ENCODE peak calls at places on chromosomes 11 and 22, in seven cellular contexts. One of them, this sample, is unnamed.

GRCh38 chr11:90500922-90501568 is 278.2 kb upstream of the CHORDC1 start:
- DNase-seq in astrocyte: no peak
- DNase-seq in right atrium auricular region: no peak
- DNase-seq in naive thymus-derived CD4-positive, alpha-beta T cell: no peak
- DNase-seq in prostate gland: no peak
- DNase-seq in CD8-positive, alpha-beta T cell: no peak
- DNase-seq in adipocyte: no peak
- DNase-seq in this sample: no peak

GRCh38 chr11:45665206-45665932 is at the start of gene CHST1:
- DNase-seq in CD8-positive, alpha-beta T cell: no peak
- DNase-seq in right atrium auricular region: no peak
- DNase-seq in adipocyte: peak; percentile 66
- DNase-seq in naive thymus-derived CD4-positive, alpha-beta T cell: peak; percentile 28
- DNase-seq in prostate gland: peak; percentile 21
- DNase-seq in astrocyte: peak; percentile 2
- DNase-seq in this sample: peak; percentile 76

GRCh38 chr11:456533-456932 is 6.5 kb downstream of the PTDSS2 start:
- DNase-seq in right atrium auricular region: no peak
- DNase-seq in CD8-positive, alpha-beta T cell: no peak
- DNase-seq in prostate gland: no peak
- DNase-seq in naive thymus-derived CD4-positive, alpha-beta T cell: no peak
- DNase-seq in astrocyte: no peak
- DNase-seq in adipocyte: no peak
- DNase-seq in this sample: no peak

GRCh38 chr11:68313574-68314202 is 1.3 kb downstream of the LRP5 start:
- DNase-seq in prostate gland: no peak
- DNase-seq in naive thymus-derived CD4-positive, alpha-beta T cell: no peak
- DNase-seq in astrocyte: no peak
- DNase-seq in right atrium auricular region: no peak
- DNase-seq in CD8-positive, alpha-beta T cell: no peak
- DNase-seq in adipocyte: peak; percentile 65
- DNase-seq in this sample: peak; percentile 49

GRCh38 chr22:22740560-22741276 is 96.3 kb downstream of the GGTLC2 start:
- DNase-seq in astrocyte: no peak
- DNase-seq in prostate gland: no peak
- DNase-seq in CD8-positive, alpha-beta T cell: no peak
- DNase-seq in adipocyte: no peak
- DNase-seq in naive thymus-derived CD4-positive, alpha-beta T cell: no peak
- DNase-seq in right atrium auricular region: no peak
- DNase-seq in this sample: no peak

GRCh38 chr11:101127699-101128570 is 1.7 kb downstream of the PGR start:
- DNase-seq in naive thymus-derived CD4-positive, alpha-beta T cell: peak; percentile 19
- DNase-seq in adipocyte: peak; percentile 9
- DNase-seq in right atrium auricular region: peak; percentile 60
- DNase-seq in prostate gland: no peak
- DNase-seq in CD8-positive, alpha-beta T cell: no peak
- DNase-seq in astrocyte: no peak
- DNase-seq in this sample: peak; percentile 27

GRCh38 chr11:19079643-19080440 is 19.3 kb upstream of the MRGPRX2 start:
- DNase-seq in CD8-positive, alpha-beta T cell: no peak
- DNase-seq in naive thymus-derived CD4-positive, alpha-beta T cell: no peak
- DNase-seq in adipocyte: peak; percentile 73
- DNase-seq in astrocyte: peak; percentile 94
- DNase-seq in right atrium auricular region: no peak
- DNase-seq in prostate gland: peak; percentile 77
- DNase-seq in this sample: no peak

GRCh38 chr22:26589367-26589844 is 526 bp downstream of the TPST2 start:
- DNase-seq in CD8-positive, alpha-beta T cell: no peak
- DNase-seq in prostate gland: no peak
- DNase-seq in astrocyte: no peak
- DNase-seq in adipocyte: peak; percentile 37
- DNase-seq in right atrium auricular region: no peak
- DNase-seq in naive thymus-derived CD4-positive, alpha-beta T cell: peak; percentile 50
- DNase-seq in this sample: peak; percentile 24

GRCh38 chr11:106088896-106089295 is 11.4 kb downstream of the AASDHPPT start:
- DNase-seq in CD8-positive, alpha-beta T cell: no peak
- DNase-seq in adipocyte: no peak
- DNase-seq in right atrium auricular region: no peak
- DNase-seq in astrocyte: peak; percentile 82
- DNase-seq in naive thymus-derived CD4-positive, alpha-beta T cell: no peak
- DNase-seq in prostate gland: no peak
- DNase-seq in this sample: no peak

GRCh38 chr11:106087815-106088435 is 10.5 kb downstream of the AASDHPPT start:
- DNase-seq in naive thymus-derived CD4-positive, alpha-beta T cell: peak; percentile 25
- DNase-seq in right atrium auricular region: peak; percentile 70
- DNase-seq in astrocyte: peak; percentile 23
- DNase-seq in CD8-positive, alpha-beta T cell: no peak
- DNase-seq in adipocyte: peak; percentile 82
- DNase-seq in prostate gland: peak; percentile 45
- DNase-seq in this sample: peak; percentile 57

GRCh38 chr11:106091480-106092123 is 14.1 kb downstream of the AASDHPPT start:
- DNase-seq in prostate gland: no peak
- DNase-seq in adipocyte: peak; percentile 85
- DNase-seq in naive thymus-derived CD4-positive, alpha-beta T cell: no peak
- DNase-seq in CD8-positive, alpha-beta T cell: no peak
- DNase-seq in astrocyte: peak; percentile 86
- DNase-seq in right atrium auricular region: no peak
- DNase-seq in this sample: no peak

GRCh38 chr11:106086850-106087249 is 9.4 kb downstream of the AASDHPPT start:
- DNase-seq in CD8-positive, alpha-beta T cell: no peak
- DNase-seq in astrocyte: no peak
- DNase-seq in prostate gland: no peak
- DNase-seq in naive thymus-derived CD4-positive, alpha-beta T cell: no peak
- DNase-seq in right atrium auricular region: no peak
- DNase-seq in adipocyte: peak; percentile 10
- DNase-seq in this sample: no peak

DNA sequence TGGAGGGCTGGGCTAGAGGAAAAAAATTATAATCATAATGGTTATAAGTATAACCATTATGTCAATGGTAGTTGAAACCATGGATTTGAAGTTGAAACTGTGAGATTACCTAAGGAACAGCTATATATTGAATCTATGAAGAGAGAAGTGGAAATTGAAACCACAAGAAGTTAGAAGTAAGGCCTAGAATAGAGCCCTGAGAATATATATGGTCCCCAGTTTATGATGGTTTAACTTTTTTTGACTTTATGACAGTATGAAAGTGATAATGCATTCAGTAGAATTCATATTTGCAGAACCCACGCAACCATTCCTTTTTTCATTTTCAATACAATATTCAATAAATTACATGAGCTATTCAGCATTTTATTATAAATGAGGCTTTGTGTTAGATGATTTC is 15.0 kb downstream of the AASDHPPT start:
- DNase-seq in right atrium auricular region: no peak
- DNase-seq in CD8-positive, alpha-beta T cell: no peak
- DNase-seq in adipocyte: no peak
- DNase-seq in prostate gland: no peak
- DNase-seq in astrocyte: no peak
- DNase-seq in naive thymus-derived CD4-positive, alpha-beta T cell: no peak
- DNase-seq in this sample: no peak
- H3K36me3 ChIP-seq in right atrium auricular region: peaks cover 49% of the 10 kb centered on the region
- H3K36me3 ChIP-seq in CD8-positive, alpha-beta T cell: peaks cover 45% of the 10 kb centered on the region
- H3K36me3 ChIP-seq in adipocyte: peaks cover 70% of the 10 kb centered on the region
- H3K36me3 ChIP-seq in prostate gland: peaks cover 6% of the 10 kb centered on the region
- H3K36me3 ChIP-seq in astrocyte: peaks cover 37% of the 10 kb centered on the region
- H3K36me3 ChIP-seq in naive thymus-derived CD4-positive, alpha-beta T cell: peaks cover 5% of the 10 kb centered on the region
- H3K36me3 ChIP-seq in this sample: peaks cover 57% of the 10 kb centered on the region

GRCh38 chr11:27456140-27456801 is 16.3 kb downstream of the LGR4 start:
- DNase-seq in naive thymus-derived CD4-positive, alpha-beta T cell: no peak
- DNase-seq in prostate gland: no peak
- DNase-seq in right atrium auricular region: no peak
- DNase-seq in astrocyte: peak; percentile 61
- DNase-seq in adipocyte: peak; percentile 62
- DNase-seq in CD8-positive, alpha-beta T cell: no peak
- DNase-seq in this sample: no peak

GRCh38 chr11:27458182-27458581 is 14.4 kb downstream of the LGR4 start:
- DNase-seq in prostate gland: no peak
- DNase-seq in CD8-positive, alpha-beta T cell: no peak
- DNase-seq in astrocyte: no peak
- DNase-seq in adipocyte: no peak
- DNase-seq in right atrium auricular region: no peak
- DNase-seq in naive thymus-derived CD4-positive, alpha-beta T cell: no peak
- DNase-seq in this sample: no peak

GRCh38 chr11:27456802-27457329 is 15.7 kb downstream of the LGR4 start:
- DNase-seq in CD8-positive, alpha-beta T cell: no peak
- DNase-seq in astrocyte: no peak
- DNase-seq in prostate gland: no peak
- DNase-seq in right atrium auricular region: no peak
- DNase-seq in adipocyte: no peak
- DNase-seq in naive thymus-derived CD4-positive, alpha-beta T cell: no peak
- DNase-seq in this sample: no peak

GRCh38 chr11:27453701-27454100 is 18.9 kb downstream of the LGR4 start:
- DNase-seq in adipocyte: no peak
- DNase-seq in CD8-positive, alpha-beta T cell: no peak
- DNase-seq in naive thymus-derived CD4-positive, alpha-beta T cell: no peak
- DNase-seq in right atrium auricular region: no peak
- DNase-seq in prostate gland: no peak
- DNase-seq in astrocyte: no peak
- DNase-seq in this sample: no peak

GRCh38 chr11:27455667-27456066 is 16.9 kb downstream of the LGR4 start:
- DNase-seq in astrocyte: no peak
- DNase-seq in CD8-positive, alpha-beta T cell: no peak
- DNase-seq in naive thymus-derived CD4-positive, alpha-beta T cell: no peak
- DNase-seq in prostate gland: no peak
- DNase-seq in right atrium auricular region: no peak
- DNase-seq in adipocyte: no peak
- DNase-seq in this sample: no peak
- H3K4me1 ChIP-seq in astrocyte: peaks cover 22% of the 10 kb centered on the region
- H3K4me1 ChIP-seq in CD8-positive, alpha-beta T cell: no peaks in the 10 kb centered on the region
- H3K4me1 ChIP-seq in naive thymus-derived CD4-positive, alpha-beta T cell: no peaks in the 10 kb centered on the region
- H3K4me1 ChIP-seq in prostate gland: no peaks in the 10 kb centered on the region
- H3K4me1 ChIP-seq in right atrium auricular region: peaks cover 10% of the 10 kb centered on the region
- H3K4me1 ChIP-seq in adipocyte: peaks cover 34% of the 10 kb centered on the region
- H3K4me1 ChIP-seq in this sample: peaks cover 11% of the 10 kb centered on the region

GRCh38 chr11:70422692-70423522 is 24.6 kb downstream of the CTTN start:
- DNase-seq in prostate gland: no peak
- DNase-seq in astrocyte: no peak
- DNase-seq in adipocyte: no peak
- DNase-seq in CD8-positive, alpha-beta T cell: no peak
- DNase-seq in right atrium auricular region: no peak
- DNase-seq in naive thymus-derived CD4-positive, alpha-beta T cell: no peak
- DNase-seq in this sample: no peak

GRCh38 chr11:70423523-70424505 is 25.5 kb downstream of the CTTN start:
- DNase-seq in CD8-positive, alpha-beta T cell: no peak
- DNase-seq in adipocyte: no peak
- DNase-seq in right atrium auricular region: no peak
- DNase-seq in astrocyte: peak; percentile 90
- DNase-seq in prostate gland: no peak
- DNase-seq in naive thymus-derived CD4-positive, alpha-beta T cell: peak; percentile 30
- DNase-seq in this sample: no peak

GRCh38 chr11:70428701-70429427 is 30.5 kb downstream of the CTTN start:
- DNase-seq in right atrium auricular region: no peak
- DNase-seq in adipocyte: no peak
- DNase-seq in prostate gland: no peak
- DNase-seq in naive thymus-derived CD4-positive, alpha-beta T cell: no peak
- DNase-seq in astrocyte: no peak
- DNase-seq in CD8-positive, alpha-beta T cell: no peak
- DNase-seq in this sample: no peak

GRCh38 chr11:70421123-70421522 is 22.8 kb downstream of the CTTN start:
- DNase-seq in CD8-positive, alpha-beta T cell: no peak
- DNase-seq in adipocyte: no peak
- DNase-seq in naive thymus-derived CD4-positive, alpha-beta T cell: no peak
- DNase-seq in right atrium auricular region: no peak
- DNase-seq in astrocyte: no peak
- DNase-seq in prostate gland: no peak
- DNase-seq in this sample: no peak

GRCh38 chr11:70424765-70425164 is 26.4 kb downstream of the CTTN start:
- DNase-seq in adipocyte: no peak
- DNase-seq in right atrium auricular region: no peak
- DNase-seq in prostate gland: no peak
- DNase-seq in naive thymus-derived CD4-positive, alpha-beta T cell: no peak
- DNase-seq in CD8-positive, alpha-beta T cell: no peak
- DNase-seq in astrocyte: no peak
- DNase-seq in this sample: no peak
- H3K36me3 ChIP-seq in adipocyte: peaks cover 86% of the 10 kb centered on the region
- H3K36me3 ChIP-seq in right atrium auricular region: peaks cover 89% of the 10 kb centered on the region
- H3K36me3 ChIP-seq in prostate gland: peaks cover 15% of the 10 kb centered on the region
- H3K36me3 ChIP-seq in naive thymus-derived CD4-positive, alpha-beta T cell: no peaks in the 10 kb centered on the region
- H3K36me3 ChIP-seq in CD8-positive, alpha-beta T cell: no peaks in the 10 kb centered on the region
- H3K36me3 ChIP-seq in astrocyte: peaks cover 51% of the 10 kb centered on the region
- H3K36me3 ChIP-seq in this sample: peaks cover 48% of the 10 kb centered on the region

DNA sequence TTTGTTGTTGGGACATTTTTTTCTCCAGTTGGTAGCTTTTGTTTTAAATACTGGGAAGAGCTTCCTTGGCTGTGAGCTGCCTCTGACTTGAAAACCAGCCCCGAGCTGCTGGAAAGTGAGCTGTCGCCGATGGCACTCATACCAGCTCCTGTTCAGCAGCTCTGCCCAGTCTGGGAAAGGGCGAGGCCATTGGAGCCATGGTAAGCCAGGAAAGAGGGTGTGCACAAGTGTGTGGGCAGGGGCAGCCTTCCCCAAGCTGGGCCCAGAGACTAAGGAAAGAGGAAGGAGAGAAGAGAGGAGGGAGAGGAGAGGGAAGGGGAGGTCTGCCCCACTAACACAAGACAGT is 3.2 kb upstream of the FLI1 start:
- DNase-seq in astrocyte: no peak
- DNase-seq in naive thymus-derived CD4-positive, alpha-beta T cell: no peak
- DNase-seq in CD8-positive, alpha-beta T cell: no peak
- DNase-seq in prostate gland: no peak
- DNase-seq in adipocyte: no peak
- DNase-seq in right atrium auricular region: no peak
- DNase-seq in this sample: no peak
- H3K4me1 ChIP-seq in astrocyte: peaks cover 30% of the 10 kb centered on the region
- H3K4me1 ChIP-seq in naive thymus-derived CD4-positive, alpha-beta T cell: peaks cover 13% of the 10 kb centered on the region
- H3K4me1 ChIP-seq in CD8-positive, alpha-beta T cell: peaks cover 27% of the 10 kb centered on the region
- H3K4me1 ChIP-seq in prostate gland: no peaks in the 10 kb centered on the region
- H3K4me1 ChIP-seq in adipocyte: peaks cover 19% of the 10 kb centered on the region
- H3K4me1 ChIP-seq in right atrium auricular region: peaks cover 74% of the 10 kb centered on the region
- H3K4me1 ChIP-seq in this sample: peaks cover 17% of the 10 kb centered on the region

This sample was measured in cardiac muscle cell.